ENCODE peak calls at places on chromosomes 3 and 15, in five cellular contexts. S, Y, C, N and U are unnamed samples.

GRCh38 chr3:111803123-111803593 is 55.9 kb upstream of the PHLDB2 start:
- DNase-seq in S (no peak), Y (no peak), C (peak; percentile 89), N (peak; percentile 96), U (peak; percentile 93)

GRCh38 chr15:66053991-66054390 is 184.7 kb downstream of the RAB11A start:
- DNase-seq in S (peak; percentile 14), Y (no peak), C (no peak), N (no peak), U (no peak)

GRCh38 chr15:22966321-22967083 is 13.7 kb downstream of the CYFIP1 start:
- DNase-seq in S (no peak), Y (no peak), C (no peak), N (no peak), U (no peak)

GRCh38 chr3:183812746-183813445 is 12.5 kb downstream of the MAP6D1 start:
- DNase-seq in S (peak; percentile 93), Y (no peak), C (no peak), N (no peak), U (no peak)

GRCh38 chr3:156681003-156681402 is 6.6 kb downstream of the TIPARP start:
- DNase-seq in S (no peak), Y (no peak), C (peak; percentile 62), N (peak; percentile 82), U (peak; percentile 88)

GRCh38 chr3:32313723-32314473 is 75.4 kb downstream of the CMTM8 start:
- DNase-seq in S (no peak), Y (no peak), C (peak; percentile 31), N (peak; percentile 53), U (no peak)

GRCh38 chr15:48674876-48675275 is 29.4 kb upstream of the FBN1 start:
- DNase-seq in S (no peak), Y (no peak), C (no peak), N (peak; percentile 60), U (peak; percentile 57)

GRCh38 chr3:73255609-73256029 is 194.2 kb downstream of the EBLN2 start:
- DNase-seq in S (no peak), Y (peak; percentile 59), C (peak; percentile 1), N (peak; percentile 20), U (peak; percentile 31)

GRCh38 chr15:33194237-33194636 is 277 bp downstream of the FMN1 start:
- DNase-seq in S (no peak), Y (no peak), C (no peak), N (no peak), U (no peak)

GRCh38 chr3:21944251-21944650 is 193.2 kb upstream of the ZNF385D start:
- DNase-seq in S (no peak), Y (no peak), C (no peak), N (no peak), U (no peak)

GRCh38 chr3:17111556-17111955 is 226.8 kb downstream of the PLCL2 start:
- DNase-seq in S (no peak), Y (no peak), C (no peak), N (peak; percentile 57), U (no peak)